ENCODE peak calls at places on chromosomes 2 and 18, in six cellular contexts. One of them, this sample, is unnamed.

GRCh38 chr2:151661625-151662024 is 72.7 kb downstream of the NEB start:
- DNase-seq in AG08396: no peak
- DNase-seq in HuH-7.5: no peak
- DNase-seq in putamen: no peak
- DNase-seq in substantia nigra: no peak
- DNase-seq in CD4-positive, CD25-positive, alpha-beta regulatory T cell: no peak
- DNase-seq in this sample: no peak

GRCh38 chr2:214130115-214130514 is 280.7 kb upstream of the VWC2L start:
- DNase-seq in putamen: no peak
- DNase-seq in AG08396: no peak
- DNase-seq in substantia nigra: no peak
- DNase-seq in CD4-positive, CD25-positive, alpha-beta regulatory T cell: no peak
- DNase-seq in HuH-7.5: no peak
- DNase-seq in this sample: no peak

GRCh38 chr2:1561793-1562521 is 148.7 kb downstream of the TPO start:
- DNase-seq in substantia nigra: no peak
- DNase-seq in HuH-7.5: no peak
- DNase-seq in CD4-positive, CD25-positive, alpha-beta regulatory T cell: no peak
- DNase-seq in AG08396: no peak
- DNase-seq in putamen: no peak
- DNase-seq in this sample: no peak

GRCh38 chr2:189153608-189154007 is 26.0 kb downstream of the COL5A2 start:
- DNase-seq in HuH-7.5: no peak
- DNase-seq in substantia nigra: no peak
- DNase-seq in putamen: no peak
- DNase-seq in AG08396: no peak
- DNase-seq in CD4-positive, CD25-positive, alpha-beta regulatory T cell: no peak
- DNase-seq in this sample: no peak

GRCh38 chr2:64143154-64144056 is 815 bp downstream of the PELI1 start:
- DNase-seq in putamen: peak; percentile 62
- DNase-seq in substantia nigra: no peak
- DNase-seq in AG08396: peak; percentile 64
- DNase-seq in HuH-7.5: peak; percentile 20
- DNase-seq in CD4-positive, CD25-positive, alpha-beta regulatory T cell: peak; percentile 33
- DNase-seq in this sample: peak; percentile 58

GRCh38 chr18:23862071-23862470 is 152.5 kb upstream of the TTC39C start:
- DNase-seq in AG08396: peak; percentile 78
- DNase-seq in putamen: no peak
- DNase-seq in HuH-7.5: no peak
- DNase-seq in CD4-positive, CD25-positive, alpha-beta regulatory T cell: no peak
- DNase-seq in substantia nigra: no peak
- DNase-seq in this sample: no peak

GRCh38 chr2:85390941-85391669 is 19.1 kb downstream of the CAPG start:
- DNase-seq in AG08396: peak; percentile 27
- DNase-seq in CD4-positive, CD25-positive, alpha-beta regulatory T cell: peak; percentile 33
- DNase-seq in HuH-7.5: peak; percentile 62
- DNase-seq in substantia nigra: peak; percentile 22
- DNase-seq in putamen: no peak
- DNase-seq in this sample: peak; percentile 58

GRCh38 chr18:62556397-62556796 is 33.6 kb downstream of the ZCCHC2 start:
- DNase-seq in CD4-positive, CD25-positive, alpha-beta regulatory T cell: no peak
- DNase-seq in HuH-7.5: no peak
- DNase-seq in substantia nigra: no peak
- DNase-seq in AG08396: no peak
- DNase-seq in putamen: no peak
- DNase-seq in this sample: no peak

GRCh38 chr18:79912409-79912991 is 39.0 kb downstream of the SLC66A2 start:
- DNase-seq in HuH-7.5: no peak
- DNase-seq in CD4-positive, CD25-positive, alpha-beta regulatory T cell: no peak
- DNase-seq in putamen: peak; percentile 73
- DNase-seq in AG08396: peak; percentile 58
- DNase-seq in substantia nigra: no peak
- DNase-seq in this sample: no peak

GRCh38 chr2:130376433-130377293 is 20.8 kb downstream of the PTPN18 start:
- DNase-seq in CD4-positive, CD25-positive, alpha-beta regulatory T cell: no peak
- DNase-seq in substantia nigra: no peak
- DNase-seq in AG08396: no peak
- DNase-seq in HuH-7.5: no peak
- DNase-seq in putamen: no peak
- DNase-seq in this sample: no peak

GRCh38 chr2:205775091-205775876 is 93.0 kb downstream of the NRP2 start:
- DNase-seq in AG08396: no peak
- DNase-seq in HuH-7.5: no peak
- DNase-seq in CD4-positive, CD25-positive, alpha-beta regulatory T cell: no peak
- DNase-seq in substantia nigra: no peak
- DNase-seq in putamen: no peak
- DNase-seq in this sample: no peak